ENCODE peak calls at places on chromosomes 13 and 19, in four cellular contexts. B is activated CD8-positive, alpha-beta memory T cell treated with anti-CD3 and anti-CD28 coated beads for 1 hour; P is neural crest cell; K is HAP-1. U is an unnamed sample.

GRCh38 chr13:33053397-33054066 is 37.3 kb downstream of the KL start:
- DNase-seq in B (no peak), P (no peak), K (no peak), U (no peak)

GRCh38 chr19:48752511-48753365 is at the start of gene FUT1:
- DNase-seq in B (no peak), P (no peak), K (peak), U (no peak)

GRCh38 chr13:71877280-71877653 is 10.3 kb upstream of the DACH1 start:
- DNase-seq in B (no peak), P (no peak), K (peak), U (no peak)

GRCh38 chr13:111415765-111416164 is 95.3 kb downstream of the TEX29 start:
- DNase-seq in B (no peak), P (no peak), K (no peak), U (no peak)

GRCh38 chr13:110850006-110850405 is 64.9 kb downstream of the ANKRD10 start:
- DNase-seq in B (no peak), P (no peak), K (no peak), U (no peak)

GRCh38 chr13:113982296-113982661 is 8.4 kb upstream of the C13orf46 start:
- DNase-seq in B (no peak), P (no peak), K (no peak), U (no peak)

GRCh38 chr13:46553521-46553885 is 533 bp downstream of the LRCH1 start:
- DNase-seq in B (peak), P (peak), K (peak), U (no peak)

GRCh38 chr13:95301947-95302386 is 716 bp upstream of the ABCC4 start:
- DNase-seq in B (no peak), P (no peak), K (no peak), U (no peak)

GRCh38 chr13:94822356-94822755 is 110.0 kb upstream of the SOX21 start:
- DNase-seq in B (no peak), P (no peak), K (peak), U (no peak)

GRCh38 chr13:59086147-59086546 is 1077.6 kb downstream of the DIAPH3 start:
- DNase-seq in B (no peak), P (no peak), K (no peak), U (no peak)

GRCh38 chr19:49409441-49410029 is 13.7 kb downstream of the PTH2 start:
- DNase-seq in B (no peak), P (no peak), K (no peak), U (no peak)

GRCh38 chr19:5114713-5115112 is 145.8 kb downstream of the KDM4B start:
- DNase-seq in B (no peak), P (no peak), K (no peak), U (no peak)

GRCh38 chr13:75395901-75396300 is 86.1 kb downstream of the TBC1D4 start:
- DNase-seq in B (no peak), P (no peak), K (no peak), U (no peak)

GRCh38 chr19:35542209-35542608 is 3.2 kb upstream of the TMEM147 start:
- DNase-seq in B (no peak), P (no peak), K (no peak), U (no peak)

GRCh38 chr13:113628291-113629270 is 29.4 kb downstream of the ATP4B start:
- DNase-seq in B (no peak), P (no peak), K (no peak), U (no peak)

GRCh38 chr13:99439850-99440604 is 61.2 kb upstream of the TM9SF2 start:
- DNase-seq in B (no peak), P (no peak), K (no peak), U (no peak)

GRCh38 chr13:32407854-32408253 is 20.1 kb downstream of the N4BP2L1 start:
- DNase-seq in B (no peak), P (no peak), K (no peak), U (no peak)

GRCh38 chr13:110251227-110251791 is 55.6 kb downstream of the COL4A1 start:
- DNase-seq in B (no peak), P (no peak), K (no peak), U (no peak)

GRCh38 chr13:109734002-109734785 is 52.2 kb downstream of the IRS2 start:
- DNase-seq in B (no peak), P (no peak), K (no peak), U (no peak)

GRCh38 chr13:21684576-21684975 is 13.7 kb downstream of the FGF9 start:
- DNase-seq in B (no peak), P (no peak), K (no peak), U (no peak)

GRCh38 chr19:56332695-56333094 is 18.1 kb upstream of the ZSCAN5A start:
- DNase-seq in B (no peak), P (no peak), K (no peak), U (no peak)

GRCh38 chr19:17616961-17617806 is 61.7 kb downstream of the COLGALT1 start:
- DNase-seq in B (no peak), P (no peak), K (peak), U (no peak)

GRCh38 chr19:10206226-10206873 is 11.6 kb upstream of the DNMT1 start:
- DNase-seq in B (no peak), P (no peak), K (no peak), U (no peak)

GRCh38 chr13:40479196-40479845 is 187.1 kb downstream of the FOXO1 start:
- DNase-seq in B (no peak), P (peak), K (no peak), U (no peak)

GRCh38 chr19:1046836-1047695 is 7.2 kb downstream of the ABCA7 start:
- DNase-seq in B (no peak), P (no peak), K (no peak), U (no peak)